ENCODE peak calls at places on chromosome 20, in five cellular contexts. One of them, this sample, is unnamed.
A peak's percentile ranks its signal among the peaks of the same experiment; 100 is the strongest.

GRCh38 chr20:51326241-51326819 is 216.2 kb downstream of the NFATC2 start:
- DNase-seq in NCI-H2081: peak; percentile 27
- DNase-seq in activated T-cell treated with anti-CD3 and anti-CD28 coated beads for 1 hour: peak; percentile 31
- DNase-seq in effector memory CD4-positive, alpha-beta T cell: no peak
- DNase-seq in ovary: peak; percentile 29
- DNase-seq in this sample: no peak

GRCh38 chr20:42024653-42025052 is 406.5 kb upstream of the CHD6 start:
- DNase-seq in NCI-H2081: no peak
- DNase-seq in activated T-cell treated with anti-CD3 and anti-CD28 coated beads for 1 hour: no peak
- DNase-seq in effector memory CD4-positive, alpha-beta T cell: no peak
- DNase-seq in ovary: no peak
- DNase-seq in this sample: no peak

GRCh38 chr20:22379472-22379871 is 204.9 kb downstream of the FOXA2 start:
- DNase-seq in NCI-H2081: peak; percentile 29
- DNase-seq in activated T-cell treated with anti-CD3 and anti-CD28 coated beads for 1 hour: no peak
- DNase-seq in effector memory CD4-positive, alpha-beta T cell: no peak
- DNase-seq in ovary: no peak
- DNase-seq in this sample: no peak

GRCh38 chr20:4637081-4637797 is 84.5 kb upstream of the PRND start:
- DNase-seq in NCI-H2081: peak; percentile 67
- DNase-seq in activated T-cell treated with anti-CD3 and anti-CD28 coated beads for 1 hour: no peak
- DNase-seq in effector memory CD4-positive, alpha-beta T cell: no peak
- DNase-seq in ovary: no peak
- DNase-seq in this sample: no peak

GRCh38 chr20:7327815-7328214 is 560.3 kb downstream of the BMP2 start:
- DNase-seq in NCI-H2081: no peak
- DNase-seq in activated T-cell treated with anti-CD3 and anti-CD28 coated beads for 1 hour: no peak
- DNase-seq in effector memory CD4-positive, alpha-beta T cell: no peak
- DNase-seq in ovary: no peak
- DNase-seq in this sample: no peak

GRCh38 chr20:17556842-17557674 is 12.8 kb upstream of the DSTN start:
- DNase-seq in NCI-H2081: peak; percentile 85
- DNase-seq in activated T-cell treated with anti-CD3 and anti-CD28 coated beads for 1 hour: no peak
- DNase-seq in effector memory CD4-positive, alpha-beta T cell: no peak
- DNase-seq in ovary: peak; percentile 72
- DNase-seq in this sample: no peak

GRCh38 chr20:4666001-4666470 is 55.7 kb upstream of the PRND start:
- DNase-seq in NCI-H2081: no peak
- DNase-seq in activated T-cell treated with anti-CD3 and anti-CD28 coated beads for 1 hour: peak; percentile 16
- DNase-seq in effector memory CD4-positive, alpha-beta T cell: peak; percentile 48
- DNase-seq in ovary: no peak
- DNase-seq in this sample: peak; percentile 45

GRCh38 chr20:2032168-2032567 is 38.3 kb upstream of the PDYN start:
- DNase-seq in NCI-H2081: no peak
- DNase-seq in activated T-cell treated with anti-CD3 and anti-CD28 coated beads for 1 hour: no peak
- DNase-seq in effector memory CD4-positive, alpha-beta T cell: no peak
- DNase-seq in ovary: no peak
- DNase-seq in this sample: no peak

GRCh38 chr20:9032758-9033157 is 36.1 kb upstream of the PLCB4 start:
- DNase-seq in NCI-H2081: no peak
- DNase-seq in activated T-cell treated with anti-CD3 and anti-CD28 coated beads for 1 hour: no peak
- DNase-seq in effector memory CD4-positive, alpha-beta T cell: no peak
- DNase-seq in ovary: no peak
- DNase-seq in this sample: no peak

GRCh38 chr20:24698189-24698588 is 228.8 kb downstream of the SYNDIG1 start:
- DNase-seq in NCI-H2081: no peak
- DNase-seq in activated T-cell treated with anti-CD3 and anti-CD28 coated beads for 1 hour: no peak
- DNase-seq in effector memory CD4-positive, alpha-beta T cell: no peak
- DNase-seq in ovary: no peak
- DNase-seq in this sample: no peak

This sample was measured in effector CD4-positive, alpha-beta T cell.